ENCODE peak calls at places on chromosomes 4 and X, in five cellular contexts. H is omental fat pad, W is cardiac muscle cell, P is GM06990, Y is brain microvascular endothelial cell. O is an unnamed sample.

GRCh38 chr4:182643801-182644311 is 273.3 kb downstream of the DCTD start:
- DNase-seq in P (no peak), Y (peak; percentile 81), W (peak; percentile 64), H (no peak), O (no peak)

GRCh38 chr4:124427095-124427767 is 285.3 kb downstream of the ANKRD50 start:
- DNase-seq in P (no peak), Y (no peak), W (no peak), H (no peak), O (no peak)

GRCh38 chr4:2487632-2488031 is 18.7 kb downstream of the RNF4 start:
- DNase-seq in W (no peak), Y (no peak), H (no peak), P (no peak), O (peak; percentile 75)

GRCh38 chr4:39204543-39204942 is 22.2 kb downstream of the WDR19 start:
- DNase-seq in P (no peak), Y (no peak), W (no peak), H (no peak), O (no peak)

GRCh38 chr4:125084608-125085007 is 230.1 kb upstream of the FAT4 start:
- DNase-seq in P (no peak), H (no peak), W (no peak), Y (no peak), O (no peak)

GRCh38 chr4:6342530-6343293 is 73.1 kb downstream of the WFS1 start:
- DNase-seq in H (no peak), P (no peak), Y (no peak), W (peak; percentile 10), O (no peak)

GRCh38 chr4:48913346-48913745 is 6.8 kb upstream of the OCIAD2 start:
- DNase-seq in W (no peak), H (no peak), Y (peak; percentile 78), P (no peak), O (no peak)

GRCh38 chrX:107834273-107835201 is 8.9 kb downstream of the MID2 start:
- DNase-seq in P (no peak), Y (no peak), W (no peak), H (no peak), O (no peak)

GRCh38 chr4:38856524-38857337 is at the start of gene TLR6:
- DNase-seq in Y (peak; percentile 72), H (no peak), P (peak; percentile 72), W (peak; percentile 68), O (peak; percentile 47)

GRCh38 chr4:140163029-140163810 is 9.2 kb upstream of the MAML3 start:
- DNase-seq in Y (peak; percentile 66), W (no peak), H (no peak), P (no peak), O (no peak)

GRCh38 chr4:4765811-4766210 is 93.7 kb upstream of the MSX1 start:
- DNase-seq in H (no peak), W (no peak), P (no peak), Y (no peak), O (no peak)

GRCh38 chrX:120813982-120814381 is 61.7 kb downstream of the CT47B1 start:
- DNase-seq in W (no peak), P (no peak), H (no peak), Y (no peak), O (no peak)

GRCh38 chrX:115553171-115553570 is 7.8 kb upstream of the PLS3 start:
- DNase-seq in W (no peak), P (no peak), Y (no peak), H (no peak), O (no peak)

GRCh38 chrX:114611018-114611619 is 27.2 kb downstream of the HTR2C start:
- DNase-seq in Y (peak; percentile 28), P (peak; percentile 3), H (no peak), W (peak; percentile 76), O (peak; percentile 31)

GRCh38 chrX:118717703-118718391 is 9.6 kb upstream of the IL13RA1 start:
- DNase-seq in Y (no peak), W (no peak), H (no peak), P (peak; percentile 39), O (no peak)

GRCh38 chrX:129779747-129780146 is at the start of gene SASH3:
- DNase-seq in Y (no peak), W (no peak), H (no peak), P (peak; percentile 77), O (peak; percentile 43)

GRCh38 chr4:102506523-102506922 is 5.4 kb downstream of the NFKB1 start:
- DNase-seq in W (no peak), H (no peak), P (no peak), Y (no peak), O (no peak)

GRCh38 chr4:16160457-16160856 is 65.8 kb downstream of the TAPT1 start:
- DNase-seq in P (no peak), H (no peak), W (no peak), Y (no peak), O (no peak)

GRCh38 chrX:77014655-77015377 is 432.4 kb upstream of the FGF16 start:
- DNase-seq in H (no peak), W (peak; percentile 60), Y (no peak), P (no peak), O (no peak)

GRCh38 chr4:149264093-149264733 is 551.4 kb downstream of the IQCM start:
- DNase-seq in Y (peak; percentile 45), W (peak; percentile 70), P (no peak), H (no peak), O (peak; percentile 7)

GRCh38 chr4:187046471-187046870 is 322.8 kb upstream of the FAT1 start:
- DNase-seq in W (no peak), P (no peak), H (no peak), Y (no peak), O (no peak)

GRCh38 chr4:79678472-79679202 is 270.6 kb upstream of the GK2 start:
- DNase-seq in P (no peak), H (no peak), W (no peak), Y (peak; percentile 48), O (no peak)

GRCh38 chr4:155433636-155434360 is 57.0 kb upstream of the MAP9 start:
- DNase-seq in W (no peak), P (no peak), H (no peak), Y (peak; percentile 6), O (no peak)

GRCh38 chr4:157459789-157460188 is 239.3 kb downstream of the GRIA2 start:
- DNase-seq in P (no peak), H (no peak), W (peak; percentile 19), Y (no peak), O (no peak)

GRCh38 chr4:8700576-8700975 is 108.0 kb downstream of the CPZ start:
- DNase-seq in P (no peak), Y (no peak), H (no peak), W (no peak), O (no peak)

GRCh38 chr4:80423553-80424224 is 88.2 kb downstream of the CFAP299 start:
- DNase-seq in P (no peak), H (no peak), Y (no peak), W (no peak), O (no peak)

GRCh38 chrX:47579537-47579936 is 2.7 kb upstream of the TIMP1 start:
- DNase-seq in W (no peak), P (no peak), H (no peak), Y (peak; percentile 74), O (peak; percentile 53)

GRCh38 chr4:75817901-75818300 is 84.4 kb downstream of the PPEF2 start:
- DNase-seq in Y (no peak), H (no peak), P (no peak), W (no peak), O (no peak)

GRCh38 chr4:11138964-11139363 is 289.7 kb downstream of the HS3ST1 start:
- DNase-seq in P (no peak), Y (no peak), H (no peak), W (no peak), O (no peak)

GRCh38 chr4:176563591-176563990 is 229.1 kb downstream of the VEGFC start:
- DNase-seq in P (no peak), Y (peak; percentile 46), H (no peak), W (peak; percentile 12), O (no peak)

GRCh38 chr4:176377705-176378302 is 58.0 kb downstream of the SPCS3 start:
- DNase-seq in P (peak; percentile 25), H (no peak), W (peak; percentile 8), Y (no peak), O (peak; percentile 32)

GRCh38 chrX:132292753-132293152 is 73.5 kb upstream of the RAP2C start:
- DNase-seq in Y (peak; percentile 28), P (peak; percentile 1), H (no peak), W (peak; percentile 73), O (peak; percentile 34)

GRCh38 chrX:136766785-136767103 is 14.0 kb downstream of the ARHGEF6 start:
- DNase-seq in P (peak; percentile 16), Y (no peak), H (no peak), W (no peak), O (no peak)

GRCh38 chrX:136765957-136766356 is 14.8 kb downstream of the ARHGEF6 start:
- DNase-seq in Y (no peak), W (peak; percentile 2), P (no peak), H (no peak), O (no peak)

GRCh38 chrX:136764206-136764605 is 16.5 kb downstream of the ARHGEF6 start:
- DNase-seq in W (no peak), P (no peak), Y (no peak), H (no peak), O (no peak)

GRCh38 chrX:136768469-136769084 is 12.2 kb downstream of the ARHGEF6 start:
- DNase-seq in P (peak; percentile 38), H (no peak), Y (peak; percentile 89), W (no peak), O (peak; percentile 30)

GRCh38 chrX:136767104-136767941 is 13.4 kb downstream of the ARHGEF6 start:
- DNase-seq in H (no peak), P (peak; percentile 73), W (peak; percentile 61), Y (peak; percentile 38), O (peak; percentile 66)
- TF ChIP-seq CTCF in H (no peak), P (peak; percentile 5), W (no peak), Y (peak; percentile 38), O (no peak)

GRCh38 chrX:70175338-70175737 is 1.9 kb upstream of the DGAT2L6 start:
- DNase-seq in W (no peak), Y (no peak), P (no peak), H (no peak), O (no peak)
- TF ChIP-seq CTCF in W (no peak), Y (no peak), P (no peak), H (no peak), O (no peak)

DNA sequence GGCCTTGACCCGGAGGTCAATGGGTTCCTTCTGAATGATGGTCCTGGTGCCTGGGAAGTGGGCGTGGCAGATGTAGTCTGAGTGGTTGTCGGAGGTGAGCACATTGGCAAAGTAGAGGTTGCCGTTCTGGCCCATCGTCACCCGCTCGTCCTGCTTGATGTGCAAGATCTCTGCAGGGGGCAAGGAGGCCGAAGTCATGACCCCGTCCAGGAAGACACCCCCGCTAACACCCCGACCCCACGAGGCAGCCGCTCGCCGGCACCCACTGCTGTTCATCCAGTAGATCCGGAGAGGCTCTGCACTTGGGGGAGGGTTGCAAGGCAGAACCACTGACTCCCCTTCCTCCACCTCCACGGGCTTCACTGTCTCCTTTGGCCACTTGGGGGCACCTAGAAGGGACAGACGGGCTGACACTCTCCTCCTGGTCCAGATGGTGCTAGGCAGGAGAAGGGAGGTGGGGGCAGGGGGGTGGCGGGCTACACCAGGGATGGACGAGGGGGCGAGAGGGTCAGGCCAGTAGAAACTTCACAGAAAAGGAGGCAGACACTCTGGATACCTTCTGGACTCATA is 15.1 kb downstream of the L1CAM start:
- DNase-seq in H (no peak), Y (no peak), P (no peak), W (no peak), O (no peak)
- TF ChIP-seq CTCF in H (no peak), Y (peak; percentile 15), P (peak; percentile 15), W (no peak), O (no peak)

DNA sequence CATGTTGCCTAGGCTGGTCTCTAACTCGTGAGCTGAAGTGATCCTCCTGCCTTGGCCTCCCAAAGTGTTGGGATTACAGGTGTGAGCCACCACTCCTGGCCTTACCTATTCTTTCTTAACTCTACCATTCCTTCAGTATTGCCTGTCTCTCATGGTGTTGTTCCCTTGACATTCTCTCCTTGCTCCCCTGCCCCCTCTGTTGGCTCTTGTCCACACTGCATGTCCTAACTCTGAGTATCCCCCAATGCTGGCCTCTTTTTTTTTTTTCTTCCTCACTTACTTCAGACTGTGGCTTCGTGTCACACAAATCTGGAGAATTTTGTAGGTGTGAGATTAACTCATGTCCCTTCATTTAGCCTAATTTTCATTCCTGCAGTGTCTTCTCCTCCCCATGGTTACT is 22.9 kb upstream of the FRMPD4 start:
- DNase-seq in W (no peak), H (no peak), Y (no peak), P (no peak), O (no peak)
- TF ChIP-seq CTCF in W (no peak), H (no peak), Y (peak; percentile 55), P (peak; percentile 50), O (no peak)

O was measured in GM10248.